ENCODE peak calls at places on chromosomes 13 and 19, in seven cellular contexts. One of them, this sample, is unnamed.

GRCh38 chr19:18290250-18291018 is 9.0 kb upstream of the JUND start:
- DNase-seq in amniotic epithelial cell: peak
- DNase-seq in dorsolateral prefrontal cortex: no peak
- DNase-seq in GM18507: peak
- DNase-seq in activated effector memory CD4-positive, alpha-beta T cell treated with anti-CD3 and anti-CD28 coated beads, Interleukin-2, amount 50 U/mL, for 16 hours: peak
- DNase-seq in left ventricle myocardium inferior: peak
- DNase-seq in foreskin fibroblast: no peak
- DNase-seq in this sample: peak

GRCh38 chr19:40803857-40804782 is 5.1 kb downstream of the EGLN2 start:
- DNase-seq in dorsolateral prefrontal cortex: no peak
- DNase-seq in foreskin fibroblast: no peak
- DNase-seq in left ventricle myocardium inferior: peak
- DNase-seq in GM18507: no peak
- DNase-seq in activated effector memory CD4-positive, alpha-beta T cell treated with anti-CD3 and anti-CD28 coated beads, Interleukin-2, amount 50 U/mL, for 16 hours: peak
- DNase-seq in amniotic epithelial cell: no peak
- DNase-seq in this sample: peak

GRCh38 chr19:28614634-28615545 is 598.1 kb downstream of the UQCRFS1 start:
- DNase-seq in activated effector memory CD4-positive, alpha-beta T cell treated with anti-CD3 and anti-CD28 coated beads, Interleukin-2, amount 50 U/mL, for 16 hours: no peak
- DNase-seq in amniotic epithelial cell: no peak
- DNase-seq in dorsolateral prefrontal cortex: no peak
- DNase-seq in left ventricle myocardium inferior: no peak
- DNase-seq in foreskin fibroblast: no peak
- DNase-seq in GM18507: no peak
- DNase-seq in this sample: no peak

GRCh38 chr19:11130824-11131455 is 24.6 kb downstream of the SPC24 start:
- DNase-seq in dorsolateral prefrontal cortex: peak
- DNase-seq in left ventricle myocardium inferior: peak
- DNase-seq in GM18507: peak
- DNase-seq in foreskin fibroblast: peak
- DNase-seq in activated effector memory CD4-positive, alpha-beta T cell treated with anti-CD3 and anti-CD28 coated beads, Interleukin-2, amount 50 U/mL, for 16 hours: peak
- DNase-seq in amniotic epithelial cell: peak
- DNase-seq in this sample: peak

GRCh38 chr13:33918199-33918932 is 100.4 kb downstream of the RFC3 start:
- DNase-seq in amniotic epithelial cell: peak
- DNase-seq in GM18507: no peak
- DNase-seq in left ventricle myocardium inferior: no peak
- DNase-seq in dorsolateral prefrontal cortex: no peak
- DNase-seq in foreskin fibroblast: peak
- DNase-seq in activated effector memory CD4-positive, alpha-beta T cell treated with anti-CD3 and anti-CD28 coated beads, Interleukin-2, amount 50 U/mL, for 16 hours: no peak
- DNase-seq in this sample: no peak

GRCh38 chr19:42252365-42253244 is 2.3 kb downstream of the ERF start:
- DNase-seq in dorsolateral prefrontal cortex: peak
- DNase-seq in foreskin fibroblast: peak
- DNase-seq in activated effector memory CD4-positive, alpha-beta T cell treated with anti-CD3 and anti-CD28 coated beads, Interleukin-2, amount 50 U/mL, for 16 hours: peak
- DNase-seq in left ventricle myocardium inferior: peak
- DNase-seq in GM18507: no peak
- DNase-seq in amniotic epithelial cell: peak
- DNase-seq in this sample: peak

GRCh38 chr13:34322416-34323074 is 504.6 kb downstream of the RFC3 start:
- DNase-seq in GM18507: no peak
- DNase-seq in foreskin fibroblast: no peak
- DNase-seq in amniotic epithelial cell: no peak
- DNase-seq in dorsolateral prefrontal cortex: no peak
- DNase-seq in left ventricle myocardium inferior: no peak
- DNase-seq in activated effector memory CD4-positive, alpha-beta T cell treated with anti-CD3 and anti-CD28 coated beads, Interleukin-2, amount 50 U/mL, for 16 hours: no peak
- DNase-seq in this sample: no peak

GRCh38 chr19:13043285-13043684 is 48.0 kb downstream of the NFIX start:
- DNase-seq in activated effector memory CD4-positive, alpha-beta T cell treated with anti-CD3 and anti-CD28 coated beads, Interleukin-2, amount 50 U/mL, for 16 hours: no peak
- DNase-seq in amniotic epithelial cell: no peak
- DNase-seq in dorsolateral prefrontal cortex: no peak
- DNase-seq in GM18507: no peak
- DNase-seq in left ventricle myocardium inferior: no peak
- DNase-seq in foreskin fibroblast: no peak
- DNase-seq in this sample: no peak

GRCh38 chr13:77207943-77208342 is 119.0 kb downstream of the MYCBP2 start:
- DNase-seq in activated effector memory CD4-positive, alpha-beta T cell treated with anti-CD3 and anti-CD28 coated beads, Interleukin-2, amount 50 U/mL, for 16 hours: no peak
- DNase-seq in left ventricle myocardium inferior: no peak
- DNase-seq in GM18507: no peak
- DNase-seq in dorsolateral prefrontal cortex: no peak
- DNase-seq in foreskin fibroblast: peak
- DNase-seq in amniotic epithelial cell: peak
- DNase-seq in this sample: no peak

GRCh38 chr19:38561053-38561606 is 56.6 kb downstream of the MAP4K1 start:
- DNase-seq in left ventricle myocardium inferior: no peak
- DNase-seq in foreskin fibroblast: no peak
- DNase-seq in dorsolateral prefrontal cortex: no peak
- DNase-seq in activated effector memory CD4-positive, alpha-beta T cell treated with anti-CD3 and anti-CD28 coated beads, Interleukin-2, amount 50 U/mL, for 16 hours: no peak
- DNase-seq in GM18507: no peak
- DNase-seq in amniotic epithelial cell: no peak
- DNase-seq in this sample: no peak

GRCh38 chr13:108496364-108497215 is 132.8 kb upstream of the MYO16 start:
- DNase-seq in activated effector memory CD4-positive, alpha-beta T cell treated with anti-CD3 and anti-CD28 coated beads, Interleukin-2, amount 50 U/mL, for 16 hours: no peak
- DNase-seq in GM18507: no peak
- DNase-seq in left ventricle myocardium inferior: no peak
- DNase-seq in foreskin fibroblast: peak
- DNase-seq in dorsolateral prefrontal cortex: no peak
- DNase-seq in amniotic epithelial cell: peak
- DNase-seq in this sample: no peak

GRCh38 chr19:10826236-10826635 is 9.8 kb downstream of the TMED1 start:
- DNase-seq in left ventricle myocardium inferior: peak
- DNase-seq in GM18507: no peak
- DNase-seq in dorsolateral prefrontal cortex: no peak
- DNase-seq in activated effector memory CD4-positive, alpha-beta T cell treated with anti-CD3 and anti-CD28 coated beads, Interleukin-2, amount 50 U/mL, for 16 hours: no peak
- DNase-seq in foreskin fibroblast: no peak
- DNase-seq in amniotic epithelial cell: no peak
- DNase-seq in this sample: peak

GRCh38 chr19:47047931-47048399 is 459 bp downstream of the TMEM160 start:
- DNase-seq in dorsolateral prefrontal cortex: peak
- DNase-seq in amniotic epithelial cell: peak
- DNase-seq in left ventricle myocardium inferior: peak
- DNase-seq in GM18507: peak
- DNase-seq in foreskin fibroblast: peak
- DNase-seq in activated effector memory CD4-positive, alpha-beta T cell treated with anti-CD3 and anti-CD28 coated beads, Interleukin-2, amount 50 U/mL, for 16 hours: peak
- DNase-seq in this sample: peak

GRCh38 chr13:30908416-30908980 is 2.4 kb downstream of the MEDAG start:
- DNase-seq in dorsolateral prefrontal cortex: no peak
- DNase-seq in amniotic epithelial cell: peak
- DNase-seq in activated effector memory CD4-positive, alpha-beta T cell treated with anti-CD3 and anti-CD28 coated beads, Interleukin-2, amount 50 U/mL, for 16 hours: no peak
- DNase-seq in left ventricle myocardium inferior: peak
- DNase-seq in GM18507: no peak
- DNase-seq in foreskin fibroblast: no peak
- DNase-seq in this sample: no peak

GRCh38 chr19:15589760-15590451 is 25.1 kb upstream of the CYP4F8 start:
- DNase-seq in left ventricle myocardium inferior: no peak
- DNase-seq in foreskin fibroblast: no peak
- DNase-seq in dorsolateral prefrontal cortex: no peak
- DNase-seq in amniotic epithelial cell: no peak
- DNase-seq in GM18507: no peak
- DNase-seq in activated effector memory CD4-positive, alpha-beta T cell treated with anti-CD3 and anti-CD28 coated beads, Interleukin-2, amount 50 U/mL, for 16 hours: no peak
- DNase-seq in this sample: no peak

GRCh38 chr19:4068058-4068966 is 1.6 kb upstream of the ZBTB7A start:
- DNase-seq in GM18507: no peak
- DNase-seq in activated effector memory CD4-positive, alpha-beta T cell treated with anti-CD3 and anti-CD28 coated beads, Interleukin-2, amount 50 U/mL, for 16 hours: no peak
- DNase-seq in amniotic epithelial cell: no peak
- DNase-seq in dorsolateral prefrontal cortex: no peak
- DNase-seq in left ventricle myocardium inferior: no peak
- DNase-seq in foreskin fibroblast: no peak
- DNase-seq in this sample: peak

GRCh38 chr19:5035817-5036732 is 67.2 kb downstream of the KDM4B start:
- DNase-seq in amniotic epithelial cell: no peak
- DNase-seq in activated effector memory CD4-positive, alpha-beta T cell treated with anti-CD3 and anti-CD28 coated beads, Interleukin-2, amount 50 U/mL, for 16 hours: no peak
- DNase-seq in foreskin fibroblast: peak
- DNase-seq in dorsolateral prefrontal cortex: peak
- DNase-seq in GM18507: no peak
- DNase-seq in left ventricle myocardium inferior: no peak
- DNase-seq in this sample: no peak

GRCh38 chr19:39381910-39382611 is 8.8 kb downstream of the PAF1 start:
- DNase-seq in dorsolateral prefrontal cortex: no peak
- DNase-seq in left ventricle myocardium inferior: no peak
- DNase-seq in amniotic epithelial cell: peak
- DNase-seq in GM18507: no peak
- DNase-seq in foreskin fibroblast: peak
- DNase-seq in activated effector memory CD4-positive, alpha-beta T cell treated with anti-CD3 and anti-CD28 coated beads, Interleukin-2, amount 50 U/mL, for 16 hours: no peak
- DNase-seq in this sample: no peak

GRCh38 chr19:13420780-13421179 is 85.5 kb downstream of the CACNA1A start:
- DNase-seq in activated effector memory CD4-positive, alpha-beta T cell treated with anti-CD3 and anti-CD28 coated beads, Interleukin-2, amount 50 U/mL, for 16 hours: no peak
- DNase-seq in amniotic epithelial cell: no peak
- DNase-seq in dorsolateral prefrontal cortex: no peak
- DNase-seq in left ventricle myocardium inferior: no peak
- DNase-seq in GM18507: no peak
- DNase-seq in foreskin fibroblast: no peak
- DNase-seq in this sample: no peak

GRCh38 chr19:2032296-2032941 is 16.9 kb upstream of the BTBD2 start:
- DNase-seq in dorsolateral prefrontal cortex: peak
- DNase-seq in foreskin fibroblast: peak
- DNase-seq in GM18507: no peak
- DNase-seq in left ventricle myocardium inferior: peak
- DNase-seq in activated effector memory CD4-positive, alpha-beta T cell treated with anti-CD3 and anti-CD28 coated beads, Interleukin-2, amount 50 U/mL, for 16 hours: peak
- DNase-seq in amniotic epithelial cell: peak
- DNase-seq in this sample: peak

GRCh38 chr13:110157718-110158117 is 149.2 kb downstream of the COL4A1 start:
- DNase-seq in GM18507: no peak
- DNase-seq in amniotic epithelial cell: no peak
- DNase-seq in dorsolateral prefrontal cortex: no peak
- DNase-seq in foreskin fibroblast: no peak
- DNase-seq in left ventricle myocardium inferior: no peak
- DNase-seq in activated effector memory CD4-positive, alpha-beta T cell treated with anti-CD3 and anti-CD28 coated beads, Interleukin-2, amount 50 U/mL, for 16 hours: no peak
- DNase-seq in this sample: no peak

GRCh38 chr13:25899952-25900351 is 151.9 kb downstream of the SHISA2 start:
- DNase-seq in amniotic epithelial cell: no peak
- DNase-seq in foreskin fibroblast: no peak
- DNase-seq in activated effector memory CD4-positive, alpha-beta T cell treated with anti-CD3 and anti-CD28 coated beads, Interleukin-2, amount 50 U/mL, for 16 hours: no peak
- DNase-seq in left ventricle myocardium inferior: no peak
- DNase-seq in dorsolateral prefrontal cortex: no peak
- DNase-seq in GM18507: no peak
- DNase-seq in this sample: no peak

GRCh38 chr13:27635256-27635655 is 13.6 kb downstream of the POLR1D start:
- DNase-seq in dorsolateral prefrontal cortex: no peak
- DNase-seq in amniotic epithelial cell: no peak
- DNase-seq in left ventricle myocardium inferior: no peak
- DNase-seq in foreskin fibroblast: no peak
- DNase-seq in GM18507: no peak
- DNase-seq in activated effector memory CD4-positive, alpha-beta T cell treated with anti-CD3 and anti-CD28 coated beads, Interleukin-2, amount 50 U/mL, for 16 hours: no peak
- DNase-seq in this sample: no peak

GRCh38 chr13:114072421-114072820 is 60.0 kb downstream of the RASA3 start:
- DNase-seq in activated effector memory CD4-positive, alpha-beta T cell treated with anti-CD3 and anti-CD28 coated beads, Interleukin-2, amount 50 U/mL, for 16 hours: peak
- DNase-seq in dorsolateral prefrontal cortex: no peak
- DNase-seq in left ventricle myocardium inferior: no peak
- DNase-seq in foreskin fibroblast: no peak
- DNase-seq in GM18507: no peak
- DNase-seq in amniotic epithelial cell: no peak
- DNase-seq in this sample: no peak

GRCh38 chr13:84870190-84870589 is 929.0 kb downstream of the SLITRK6 start:
- DNase-seq in foreskin fibroblast: no peak
- DNase-seq in dorsolateral prefrontal cortex: no peak
- DNase-seq in activated effector memory CD4-positive, alpha-beta T cell treated with anti-CD3 and anti-CD28 coated beads, Interleukin-2, amount 50 U/mL, for 16 hours: no peak
- DNase-seq in GM18507: no peak
- DNase-seq in left ventricle myocardium inferior: no peak
- DNase-seq in amniotic epithelial cell: no peak
- DNase-seq in this sample: no peak

GRCh38 chr13:44848956-44849748 is 140.1 kb downstream of the NUFIP1 start:
- DNase-seq in foreskin fibroblast: peak
- DNase-seq in amniotic epithelial cell: no peak
- DNase-seq in GM18507: no peak
- DNase-seq in left ventricle myocardium inferior: no peak
- DNase-seq in activated effector memory CD4-positive, alpha-beta T cell treated with anti-CD3 and anti-CD28 coated beads, Interleukin-2, amount 50 U/mL, for 16 hours: no peak
- DNase-seq in dorsolateral prefrontal cortex: no peak
- DNase-seq in this sample: no peak

GRCh38 chr13:91381371-91381770 is 17.1 kb upstream of the GPC5 start:
- DNase-seq in left ventricle myocardium inferior: no peak
- DNase-seq in GM18507: no peak
- DNase-seq in foreskin fibroblast: no peak
- DNase-seq in dorsolateral prefrontal cortex: no peak
- DNase-seq in amniotic epithelial cell: no peak
- DNase-seq in activated effector memory CD4-positive, alpha-beta T cell treated with anti-CD3 and anti-CD28 coated beads, Interleukin-2, amount 50 U/mL, for 16 hours: no peak
- DNase-seq in this sample: no peak

GRCh38 chr19:58009666-58010301 is 7.2 kb upstream of the ZNF606 start:
- DNase-seq in left ventricle myocardium inferior: peak
- DNase-seq in GM18507: no peak
- DNase-seq in amniotic epithelial cell: peak
- DNase-seq in dorsolateral prefrontal cortex: peak
- DNase-seq in foreskin fibroblast: peak
- DNase-seq in activated effector memory CD4-positive, alpha-beta T cell treated with anti-CD3 and anti-CD28 coated beads, Interleukin-2, amount 50 U/mL, for 16 hours: peak
- DNase-seq in this sample: peak

GRCh38 chr13:28657784-28658538 is 969 bp upstream of the POMP start:
- DNase-seq in activated effector memory CD4-positive, alpha-beta T cell treated with anti-CD3 and anti-CD28 coated beads, Interleukin-2, amount 50 U/mL, for 16 hours: no peak
- DNase-seq in left ventricle myocardium inferior: no peak
- DNase-seq in amniotic epithelial cell: peak
- DNase-seq in GM18507: no peak
- DNase-seq in dorsolateral prefrontal cortex: no peak
- DNase-seq in foreskin fibroblast: peak
- DNase-seq in this sample: no peak

GRCh38 chr19:56507446-56508281 is at the start of gene ZNF471:
- DNase-seq in foreskin fibroblast: peak
- DNase-seq in activated effector memory CD4-positive, alpha-beta T cell treated with anti-CD3 and anti-CD28 coated beads, Interleukin-2, amount 50 U/mL, for 16 hours: peak
- DNase-seq in GM18507: no peak
- DNase-seq in dorsolateral prefrontal cortex: peak
- DNase-seq in amniotic epithelial cell: peak
- DNase-seq in left ventricle myocardium inferior: peak
- DNase-seq in this sample: peak

GRCh38 chr13:36715841-36716240 is 42.0 kb downstream of the SERTM1 start:
- DNase-seq in GM18507: no peak
- DNase-seq in left ventricle myocardium inferior: no peak
- DNase-seq in activated effector memory CD4-positive, alpha-beta T cell treated with anti-CD3 and anti-CD28 coated beads, Interleukin-2, amount 50 U/mL, for 16 hours: no peak
- DNase-seq in foreskin fibroblast: no peak
- DNase-seq in dorsolateral prefrontal cortex: no peak
- DNase-seq in amniotic epithelial cell: no peak
- DNase-seq in this sample: no peak

GRCh38 chr19:41330946-41331678 is 21.1 kb downstream of the CCDC97 start:
- DNase-seq in GM18507: no peak
- DNase-seq in dorsolateral prefrontal cortex: no peak
- DNase-seq in amniotic epithelial cell: no peak
- DNase-seq in activated effector memory CD4-positive, alpha-beta T cell treated with anti-CD3 and anti-CD28 coated beads, Interleukin-2, amount 50 U/mL, for 16 hours: no peak
- DNase-seq in foreskin fibroblast: no peak
- DNase-seq in left ventricle myocardium inferior: no peak
- DNase-seq in this sample: peak

GRCh38 chr19:38115264-38115802 is 108.7 kb downstream of the DPF1 start:
- DNase-seq in activated effector memory CD4-positive, alpha-beta T cell treated with anti-CD3 and anti-CD28 coated beads, Interleukin-2, amount 50 U/mL, for 16 hours: no peak
- DNase-seq in foreskin fibroblast: no peak
- DNase-seq in dorsolateral prefrontal cortex: no peak
- DNase-seq in amniotic epithelial cell: no peak
- DNase-seq in GM18507: no peak
- DNase-seq in left ventricle myocardium inferior: no peak
- DNase-seq in this sample: no peak

GRCh38 chr19:45299719-45300118 is 23.0 kb downstream of the CKM start:
- DNase-seq in activated effector memory CD4-positive, alpha-beta T cell treated with anti-CD3 and anti-CD28 coated beads, Interleukin-2, amount 50 U/mL, for 16 hours: no peak
- DNase-seq in GM18507: no peak
- DNase-seq in amniotic epithelial cell: no peak
- DNase-seq in left ventricle myocardium inferior: no peak
- DNase-seq in dorsolateral prefrontal cortex: no peak
- DNase-seq in foreskin fibroblast: no peak
- DNase-seq in this sample: no peak

GRCh38 chr19:47176071-47176626 is 45.5 kb downstream of the SAE1 start:
- DNase-seq in left ventricle myocardium inferior: no peak
- DNase-seq in activated effector memory CD4-positive, alpha-beta T cell treated with anti-CD3 and anti-CD28 coated beads, Interleukin-2, amount 50 U/mL, for 16 hours: no peak
- DNase-seq in amniotic epithelial cell: peak
- DNase-seq in foreskin fibroblast: peak
- DNase-seq in GM18507: no peak
- DNase-seq in dorsolateral prefrontal cortex: no peak
- DNase-seq in this sample: no peak

GRCh38 chr13:67095621-67096020 is 134.5 kb downstream of the PCDH9 start:
- DNase-seq in left ventricle myocardium inferior: no peak
- DNase-seq in foreskin fibroblast: no peak
- DNase-seq in amniotic epithelial cell: peak
- DNase-seq in GM18507: no peak
- DNase-seq in dorsolateral prefrontal cortex: no peak
- DNase-seq in activated effector memory CD4-positive, alpha-beta T cell treated with anti-CD3 and anti-CD28 coated beads, Interleukin-2, amount 50 U/mL, for 16 hours: no peak
- DNase-seq in this sample: no peak

GRCh38 chr13:32650705-32651311 is 64.6 kb downstream of the PDS5B start:
- DNase-seq in dorsolateral prefrontal cortex: no peak
- DNase-seq in GM18507: no peak
- DNase-seq in foreskin fibroblast: peak
- DNase-seq in amniotic epithelial cell: peak
- DNase-seq in activated effector memory CD4-positive, alpha-beta T cell treated with anti-CD3 and anti-CD28 coated beads, Interleukin-2, amount 50 U/mL, for 16 hours: peak
- DNase-seq in left ventricle myocardium inferior: no peak
- DNase-seq in this sample: no peak

GRCh38 chr13:110402301-110403069 is 95.4 kb downstream of the COL4A2 start:
- DNase-seq in activated effector memory CD4-positive, alpha-beta T cell treated with anti-CD3 and anti-CD28 coated beads, Interleukin-2, amount 50 U/mL, for 16 hours: no peak
- DNase-seq in left ventricle myocardium inferior: no peak
- DNase-seq in dorsolateral prefrontal cortex: no peak
- DNase-seq in GM18507: no peak
- DNase-seq in amniotic epithelial cell: no peak
- DNase-seq in foreskin fibroblast: no peak
- DNase-seq in this sample: no peak